ENCODE peak calls at places on chromosomes 6 and 20, in four cellular contexts. One of them, this sample, is unnamed.

GRCh38 chr6:13952101-13952500 is 27.3 kb downstream of the RNF182 start:
- DNase-seq in GM23338: no peak
- DNase-seq in transverse colon: no peak
- DNase-seq in PC-3: no peak
- DNase-seq in this sample: no peak

GRCh38 chr6:36717231-36717825 is 19.7 kb downstream of the RAB44 start:
- DNase-seq in GM23338: no peak
- DNase-seq in PC-3: no peak
- DNase-seq in transverse colon: no peak
- DNase-seq in this sample: no peak

GRCh38 chr20:43995645-43996044 is 81.0 kb downstream of the TOX2 start:
- DNase-seq in GM23338: no peak
- DNase-seq in transverse colon: no peak
- DNase-seq in PC-3: no peak
- DNase-seq in this sample: no peak

GRCh38 chr6:158789115-158789917 is 29.9 kb downstream of the EZR start:
- DNase-seq in GM23338: no peak
- DNase-seq in PC-3: no peak
- DNase-seq in transverse colon: peak
- DNase-seq in this sample: no peak

GRCh38 chr6:123519191-123519510 is 117.6 kb downstream of the TRDN start:
- DNase-seq in GM23338: no peak
- DNase-seq in PC-3: no peak
- DNase-seq in transverse colon: no peak
- DNase-seq in this sample: no peak

GRCh38 chr6:4487538-4487937 is 288.7 kb upstream of the CDYL start:
- DNase-seq in transverse colon: no peak
- DNase-seq in GM23338: no peak
- DNase-seq in PC-3: peak
- DNase-seq in this sample: peak

GRCh38 chr20:38001981-38002380 is 31.3 kb downstream of the TTI1 start:
- DNase-seq in GM23338: no peak
- DNase-seq in transverse colon: no peak
- DNase-seq in PC-3: no peak
- DNase-seq in this sample: no peak

GRCh38 chr6:20243288-20243687 is 31.0 kb upstream of the MBOAT1 start:
- DNase-seq in PC-3: no peak
- DNase-seq in GM23338: no peak
- DNase-seq in transverse colon: no peak
- DNase-seq in this sample: no peak

GRCh38 chr6:106501836-106502447 is 127.4 kb downstream of the RTN4IP1 start:
- DNase-seq in transverse colon: no peak
- DNase-seq in PC-3: no peak
- DNase-seq in GM23338: no peak
- DNase-seq in this sample: no peak

GRCh38 chr6:169234634-169235033 is 19.0 kb downstream of the THBS2 start:
- DNase-seq in transverse colon: no peak
- DNase-seq in PC-3: no peak
- DNase-seq in GM23338: no peak
- DNase-seq in this sample: no peak

GRCh38 chr20:46006964-46007363 is 1.7 kb upstream of the MMP9 start:
- DNase-seq in GM23338: no peak
- DNase-seq in PC-3: no peak
- DNase-seq in transverse colon: no peak
- DNase-seq in this sample: no peak

GRCh38 chr6:128914051-128914450 is 31.1 kb downstream of the LAMA2 start:
- DNase-seq in transverse colon: no peak
- DNase-seq in GM23338: no peak
- DNase-seq in PC-3: no peak
- DNase-seq in this sample: no peak

GRCh38 chr6:36493859-36494258 is 51.1 kb downstream of the KCTD20 start:
- DNase-seq in GM23338: peak
- DNase-seq in PC-3: no peak
- DNase-seq in transverse colon: no peak
- DNase-seq in this sample: no peak

GRCh38 chr6:81105998-81106397 is 646.5 kb downstream of the TENT5A start:
- DNase-seq in PC-3: no peak
- DNase-seq in transverse colon: no peak
- DNase-seq in GM23338: no peak
- DNase-seq in this sample: no peak

GRCh38 chr6:4928426-4928825 is 75.4 kb downstream of the RPP40 start:
- DNase-seq in transverse colon: no peak
- DNase-seq in GM23338: no peak
- DNase-seq in PC-3: peak
- DNase-seq in this sample: no peak

GRCh38 chr20:62568045-62568389 is 74.3 kb upstream of the SLCO4A1 start:
- DNase-seq in transverse colon: no peak
- DNase-seq in PC-3: no peak
- DNase-seq in GM23338: no peak
- DNase-seq in this sample: no peak

GRCh38 chr20:3994125-3994524 is 21.2 kb downstream of the RNF24 start:
- DNase-seq in PC-3: no peak
- DNase-seq in GM23338: no peak
- DNase-seq in transverse colon: no peak
- DNase-seq in this sample: no peak

GRCh38 chr6:118709859-118710350 is 58.5 kb upstream of the CEP85L start:
- DNase-seq in PC-3: peak
- DNase-seq in transverse colon: peak
- DNase-seq in GM23338: peak
- DNase-seq in this sample: peak

GRCh38 chr6:139029470-139030210 is 1.1 kb downstream of the ABRACL start:
- DNase-seq in transverse colon: peak
- DNase-seq in GM23338: peak
- DNase-seq in PC-3: peak
- DNase-seq in this sample: peak

GRCh38 chr20:45340951-45341350 is 7.3 kb downstream of the SDC4 start:
- DNase-seq in GM23338: peak
- DNase-seq in transverse colon: no peak
- DNase-seq in PC-3: no peak
- DNase-seq in this sample: peak

GRCh38 chr20:51128198-51128597 is 105.3 kb upstream of the KCNG1 start:
- DNase-seq in PC-3: peak
- DNase-seq in GM23338: no peak
- DNase-seq in transverse colon: no peak
- DNase-seq in this sample: peak

GRCh38 chr20:9149087-9149486 is 80.2 kb downstream of the PLCB4 start:
- DNase-seq in GM23338: no peak
- DNase-seq in PC-3: no peak
- DNase-seq in transverse colon: no peak
- DNase-seq in this sample: no peak

GRCh38 chr20:9628166-9628565 is 113.8 kb downstream of the LAMP5 start:
- DNase-seq in transverse colon: no peak
- DNase-seq in GM23338: no peak
- DNase-seq in PC-3: peak
- DNase-seq in this sample: no peak

GRCh38 chr6:50815436-50816114 is 3.1 kb upstream of the TFAP2B start:
- DNase-seq in PC-3: peak
- DNase-seq in transverse colon: no peak
- DNase-seq in GM23338: no peak
- DNase-seq in this sample: peak
- H3K27ac ChIP-seq in PC-3: no peak
- H3K27ac ChIP-seq in transverse colon: no peak
- H3K27ac ChIP-seq in GM23338: no peak
- H3K27ac ChIP-seq in this sample: no peak

GRCh38 chr20:549720-550496 is 6.3 kb upstream of the CSNK2A1 start:
- DNase-seq in transverse colon: no peak
- DNase-seq in GM23338: no peak
- DNase-seq in PC-3: no peak
- DNase-seq in this sample: no peak
- TF ChIP-seq CTCF in transverse colon: no peak
- TF ChIP-seq CTCF in GM23338: no peak
- TF ChIP-seq CTCF in PC-3: peak
- TF ChIP-seq CTCF in this sample: no peak

GRCh38 chr20:878511-879307 is 37.4 kb downstream of the ANGPT4 start:
- DNase-seq in transverse colon: no peak
- DNase-seq in PC-3: peak
- DNase-seq in GM23338: peak
- DNase-seq in this sample: peak

GRCh38 chr20:881051-881820 is 34.9 kb downstream of the ANGPT4 start:
- DNase-seq in GM23338: no peak
- DNase-seq in transverse colon: no peak
- DNase-seq in PC-3: peak
- DNase-seq in this sample: peak

GRCh38 chr20:875115-875514 is 41.0 kb downstream of the ANGPT4 start:
- DNase-seq in GM23338: no peak
- DNase-seq in PC-3: no peak
- DNase-seq in transverse colon: no peak
- DNase-seq in this sample: no peak

GRCh38 chr20:877814-878213 is 38.3 kb downstream of the ANGPT4 start:
- DNase-seq in PC-3: no peak
- DNase-seq in transverse colon: no peak
- DNase-seq in GM23338: no peak
- DNase-seq in this sample: no peak

GRCh38 chr20:879626-880025 is 36.5 kb downstream of the ANGPT4 start:
- DNase-seq in PC-3: no peak
- DNase-seq in GM23338: no peak
- DNase-seq in transverse colon: no peak
- DNase-seq in this sample: no peak
- H3K27ac ChIP-seq in PC-3: no peak
- H3K27ac ChIP-seq in GM23338: no peak
- H3K27ac ChIP-seq in transverse colon: no peak
- H3K27ac ChIP-seq in this sample: no peak

GRCh38 chr6:87504440-87504839 is 31.7 kb downstream of the SLC35A1 start:
- DNase-seq in transverse colon: no peak
- DNase-seq in PC-3: no peak
- DNase-seq in GM23338: no peak
- DNase-seq in this sample: no peak

GRCh38 chr6:87498048-87498447 is 25.3 kb downstream of the SLC35A1 start:
- DNase-seq in PC-3: no peak
- DNase-seq in transverse colon: no peak
- DNase-seq in GM23338: no peak
- DNase-seq in this sample: no peak

DNA sequence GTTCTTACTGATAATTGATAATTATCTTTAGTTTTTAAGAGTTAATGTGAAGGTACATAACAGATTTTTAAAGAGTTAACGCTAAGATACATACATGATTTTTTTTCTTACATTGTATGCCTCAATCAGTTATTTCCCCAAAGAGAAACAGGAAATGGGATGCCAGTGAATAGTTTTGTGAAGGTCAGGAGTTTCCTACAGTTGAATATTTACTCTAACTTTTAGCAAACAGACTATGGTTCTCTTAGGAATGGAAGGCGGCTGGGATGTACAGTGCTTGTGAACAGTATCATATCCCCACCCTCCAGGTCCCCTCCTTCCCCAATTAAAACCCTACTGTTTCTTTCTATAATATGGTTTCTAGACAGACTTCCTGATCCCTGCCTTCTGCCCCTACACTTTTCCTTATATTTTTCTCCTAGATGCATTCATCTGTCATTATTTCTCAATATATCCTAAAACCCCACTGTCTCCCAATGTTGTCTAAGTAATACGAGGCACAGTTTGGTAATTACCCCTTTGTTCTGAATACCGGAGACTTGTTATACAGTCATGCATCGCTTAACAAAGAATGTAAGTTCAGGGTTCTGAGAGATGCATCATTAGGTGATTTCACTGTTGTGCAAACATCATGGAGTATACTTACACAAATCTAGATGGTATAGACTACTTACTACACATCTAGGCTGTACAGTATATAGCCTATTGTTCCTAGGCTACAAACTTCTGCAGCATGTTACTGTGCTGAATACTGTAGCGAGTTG is 29.2 kb downstream of the SLC35A1 start:
- DNase-seq in transverse colon: no peak
- DNase-seq in GM23338: no peak
- DNase-seq in PC-3: no peak
- DNase-seq in this sample: no peak
- TF ChIP-seq CTCF in transverse colon: no peak
- TF ChIP-seq CTCF in GM23338: no peak
- TF ChIP-seq CTCF in PC-3: no peak
- TF ChIP-seq CTCF in this sample: no peak

GRCh38 chr6:9593566-9593965 is 821.3 kb downstream of the TFAP2A start:
- DNase-seq in transverse colon: no peak
- DNase-seq in GM23338: no peak
- DNase-seq in PC-3: peak
- DNase-seq in this sample: no peak
- H3K27ac ChIP-seq in transverse colon: no peak
- H3K27ac ChIP-seq in GM23338: no peak
- H3K27ac ChIP-seq in PC-3: no peak
- H3K27ac ChIP-seq in this sample: no peak

DNA sequence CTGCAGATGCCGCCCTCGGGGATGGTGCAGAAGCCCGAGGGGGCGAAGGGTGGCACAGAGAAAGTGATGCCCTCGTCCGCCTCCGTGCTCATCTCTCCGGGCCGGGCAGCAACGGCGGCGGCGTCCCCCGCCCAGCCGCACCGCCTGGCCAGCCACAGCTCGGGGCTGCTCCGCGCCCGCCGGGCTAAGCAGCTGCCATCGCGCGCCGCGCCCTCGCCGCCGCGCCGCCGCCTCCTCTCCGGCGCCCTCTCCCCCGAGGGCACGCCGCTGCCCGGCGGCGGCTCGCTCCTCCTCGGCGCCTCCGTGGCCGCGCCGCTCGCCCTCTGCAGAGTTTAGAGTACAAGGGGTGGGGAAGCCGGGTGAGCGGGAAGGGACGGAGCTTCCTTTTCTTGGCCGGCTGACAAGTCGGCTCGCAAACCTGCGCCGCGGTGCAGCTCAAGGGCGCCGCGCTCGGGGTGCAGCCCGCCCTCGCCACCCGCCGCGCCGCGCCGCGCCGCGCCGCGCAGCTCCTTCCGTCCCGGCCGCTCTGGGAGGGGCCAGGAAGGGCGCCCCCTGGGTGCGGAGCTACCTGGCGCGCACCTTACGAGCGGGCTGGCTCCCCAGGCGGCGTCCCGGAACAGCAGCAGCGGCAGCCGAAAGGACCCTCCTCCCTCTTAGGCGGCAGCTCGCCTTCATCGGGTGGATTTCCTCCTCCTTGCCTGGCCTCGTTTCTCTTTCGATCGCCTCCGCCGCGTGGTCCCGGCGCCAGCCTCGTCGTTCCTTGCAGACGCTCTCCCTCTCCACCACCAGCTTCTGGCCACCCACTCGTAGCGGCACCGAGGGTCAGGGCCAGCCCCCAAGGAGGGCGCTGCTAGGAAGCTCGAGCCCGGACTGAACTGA is at the start of gene MAP3K5:
- DNase-seq in PC-3: peak
- DNase-seq in transverse colon: peak
- DNase-seq in GM23338: peak
- DNase-seq in this sample: peak
- TF ChIP-seq CTCF in PC-3: no peak
- TF ChIP-seq CTCF in transverse colon: peak
- TF ChIP-seq CTCF in GM23338: peak
- TF ChIP-seq CTCF in this sample: peak

This sample was measured in RWPE1.